ENCODE peak calls at places on chromosomes 7 and 10, in five cellular contexts. One of them, this sample, is unnamed.

GRCh38 chr7:81503321-81503720 is 266.5 kb downstream of the HGF start:
- DNase-seq in neuronal stem cell: no peak
- DNase-seq in trophoblast cell: no peak
- DNase-seq in IMR-90: no peak
- DNase-seq in H1: no peak
- DNase-seq in this sample: no peak

GRCh38 chr7:149067869-149068268 is 22.6 kb downstream of the ZNF786 start:
- DNase-seq in neuronal stem cell: no peak
- DNase-seq in trophoblast cell: no peak
- DNase-seq in IMR-90: no peak
- DNase-seq in H1: no peak
- DNase-seq in this sample: no peak

GRCh38 chr7:91824201-91824600 is 56.3 kb downstream of the MTERF1 start:
- DNase-seq in neuronal stem cell: no peak
- DNase-seq in trophoblast cell: no peak
- DNase-seq in IMR-90: no peak
- DNase-seq in H1: no peak
- DNase-seq in this sample: no peak

GRCh38 chr7:132782777-132783633 is 206.7 kb upstream of the PLXNA4 start:
- DNase-seq in neuronal stem cell: no peak
- DNase-seq in trophoblast cell: no peak
- DNase-seq in IMR-90: peak
- DNase-seq in H1: no peak
- DNase-seq in this sample: peak

GRCh38 chr10:22615819-22616499 is 98.4 kb downstream of the PIP4K2A start:
- DNase-seq in neuronal stem cell: no peak
- DNase-seq in trophoblast cell: peak
- DNase-seq in IMR-90: no peak
- DNase-seq in H1: no peak
- DNase-seq in this sample: peak

GRCh38 chr10:112115781-112116385 is 67.7 kb downstream of the GPAM start:
- DNase-seq in neuronal stem cell: peak
- DNase-seq in trophoblast cell: peak
- DNase-seq in IMR-90: peak
- DNase-seq in H1: peak
- DNase-seq in this sample: peak

GRCh38 chr7:82429408-82429807 is 14.2 kb downstream of the CACNA2D1 start:
- DNase-seq in neuronal stem cell: no peak
- DNase-seq in trophoblast cell: no peak
- DNase-seq in IMR-90: no peak
- DNase-seq in H1: no peak
- DNase-seq in this sample: peak

GRCh38 chr7:132817844-132818427 is 241.7 kb upstream of the PLXNA4 start:
- DNase-seq in neuronal stem cell: no peak
- DNase-seq in trophoblast cell: no peak
- DNase-seq in IMR-90: peak
- DNase-seq in H1: no peak
- DNase-seq in this sample: peak

GRCh38 chr7:157875230-157876179 is 538.7 kb downstream of the DNAJB6 start:
- DNase-seq in neuronal stem cell: peak
- DNase-seq in trophoblast cell: no peak
- DNase-seq in IMR-90: no peak
- DNase-seq in H1: peak
- DNase-seq in this sample: no peak

GRCh38 chr7:135964791-135965190 is 12.4 kb downstream of the MTPN start:
- DNase-seq in neuronal stem cell: no peak
- DNase-seq in trophoblast cell: no peak
- DNase-seq in IMR-90: no peak
- DNase-seq in H1: no peak
- DNase-seq in this sample: no peak

GRCh38 chr10:11824825-11825224 is 1.7 kb downstream of the PROSER2 start:
- DNase-seq in neuronal stem cell: no peak
- DNase-seq in trophoblast cell: no peak
- DNase-seq in IMR-90: no peak
- DNase-seq in H1: no peak
- DNase-seq in this sample: no peak
- H3K4me3 ChIP-seq in neuronal stem cell: no peak
- H3K4me3 ChIP-seq in trophoblast cell: no peak
- H3K4me3 ChIP-seq in IMR-90: no peak
- H3K4me3 ChIP-seq in H1: no peak
- H3K4me3 ChIP-seq in this sample: no peak

GRCh38 chr7:3892686-3893085 is 591.6 kb downstream of the SDK1 start:
- DNase-seq in neuronal stem cell: no peak
- DNase-seq in trophoblast cell: peak
- DNase-seq in IMR-90: no peak
- DNase-seq in H1: no peak
- DNase-seq in this sample: no peak
- H4K91ac ChIP-seq in neuronal stem cell: no peak
- H4K91ac ChIP-seq in trophoblast cell: no peak
- H4K91ac ChIP-seq in IMR-90: no peak
- H4K91ac ChIP-seq in H1: no peak
- H4K91ac ChIP-seq in this sample: no peak

GRCh38 chr7:151704284-151704968 is 172.5 kb downstream of the PRKAG2 start:
- DNase-seq in neuronal stem cell: no peak
- DNase-seq in trophoblast cell: peak
- DNase-seq in IMR-90: no peak
- DNase-seq in H1: no peak
- DNase-seq in this sample: no peak

GRCh38 chr7:151702961-151703360 is 174.0 kb downstream of the PRKAG2 start:
- DNase-seq in neuronal stem cell: no peak
- DNase-seq in trophoblast cell: peak
- DNase-seq in IMR-90: no peak
- DNase-seq in H1: no peak
- DNase-seq in this sample: no peak

GRCh38 chr7:151706568-151707469 is 170.1 kb downstream of the PRKAG2 start:
- DNase-seq in neuronal stem cell: no peak
- DNase-seq in trophoblast cell: peak
- DNase-seq in IMR-90: peak
- DNase-seq in H1: no peak
- DNase-seq in this sample: no peak

GRCh38 chr7:151705744-151706567 is 171.0 kb downstream of the PRKAG2 start:
- DNase-seq in neuronal stem cell: no peak
- DNase-seq in trophoblast cell: peak
- DNase-seq in IMR-90: peak
- DNase-seq in H1: peak
- DNase-seq in this sample: peak

GRCh38 chr7:151704969-151705743 is 171.8 kb downstream of the PRKAG2 start:
- DNase-seq in neuronal stem cell: peak
- DNase-seq in trophoblast cell: no peak
- DNase-seq in IMR-90: no peak
- DNase-seq in H1: no peak
- DNase-seq in this sample: no peak
- H3K4me3 ChIP-seq in neuronal stem cell: no peak
- H3K4me3 ChIP-seq in trophoblast cell: no peak
- H3K4me3 ChIP-seq in IMR-90: no peak
- H3K4me3 ChIP-seq in H1: no peak
- H3K4me3 ChIP-seq in this sample: no peak

GRCh38 chr10:125407000-125407502 is 246.7 kb upstream of the CTBP2 start:
- DNase-seq in neuronal stem cell: no peak
- DNase-seq in trophoblast cell: peak
- DNase-seq in IMR-90: peak
- DNase-seq in H1: no peak
- DNase-seq in this sample: no peak
- H4K91ac ChIP-seq in neuronal stem cell: no peak
- H4K91ac ChIP-seq in trophoblast cell: no peak
- H4K91ac ChIP-seq in IMR-90: no peak
- H4K91ac ChIP-seq in H1: no peak
- H4K91ac ChIP-seq in this sample: no peak

DNA sequence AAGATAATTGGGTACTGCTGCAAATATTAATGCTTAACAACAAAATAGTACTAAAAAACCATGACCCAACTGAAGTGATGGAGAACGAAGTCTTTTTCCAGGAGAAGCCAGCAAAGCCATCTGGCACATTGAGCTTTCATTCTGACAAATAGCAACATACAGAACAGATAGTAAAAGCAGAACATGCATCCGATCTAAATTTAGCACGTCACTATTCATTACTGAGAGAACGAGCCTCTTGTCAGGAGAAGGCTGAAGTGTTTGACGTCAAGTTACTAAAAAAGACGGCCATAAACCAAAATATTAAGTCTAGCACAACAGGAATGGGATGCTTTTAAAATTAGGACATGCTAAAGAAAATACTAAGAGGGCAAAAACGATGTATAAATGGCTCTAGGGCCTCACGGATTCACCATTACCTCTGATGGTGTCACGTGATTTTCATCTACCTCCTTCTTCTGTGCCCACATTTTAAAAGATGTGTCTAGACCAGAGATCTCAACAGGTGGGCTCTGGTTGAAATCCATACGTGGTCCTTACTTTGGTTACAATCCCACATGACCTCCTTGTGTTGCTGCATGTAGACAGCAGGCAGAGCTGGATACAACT is 52.3 kb downstream of the CTBP2 start:
- DNase-seq in neuronal stem cell: no peak
- DNase-seq in trophoblast cell: no peak
- DNase-seq in IMR-90: no peak
- DNase-seq in H1: no peak
- DNase-seq in this sample: no peak
- H3K4me3 ChIP-seq in neuronal stem cell: no peak
- H3K4me3 ChIP-seq in trophoblast cell: no peak
- H3K4me3 ChIP-seq in IMR-90: no peak
- H3K4me3 ChIP-seq in H1: no peak
- H3K4me3 ChIP-seq in this sample: no peak

DNA sequence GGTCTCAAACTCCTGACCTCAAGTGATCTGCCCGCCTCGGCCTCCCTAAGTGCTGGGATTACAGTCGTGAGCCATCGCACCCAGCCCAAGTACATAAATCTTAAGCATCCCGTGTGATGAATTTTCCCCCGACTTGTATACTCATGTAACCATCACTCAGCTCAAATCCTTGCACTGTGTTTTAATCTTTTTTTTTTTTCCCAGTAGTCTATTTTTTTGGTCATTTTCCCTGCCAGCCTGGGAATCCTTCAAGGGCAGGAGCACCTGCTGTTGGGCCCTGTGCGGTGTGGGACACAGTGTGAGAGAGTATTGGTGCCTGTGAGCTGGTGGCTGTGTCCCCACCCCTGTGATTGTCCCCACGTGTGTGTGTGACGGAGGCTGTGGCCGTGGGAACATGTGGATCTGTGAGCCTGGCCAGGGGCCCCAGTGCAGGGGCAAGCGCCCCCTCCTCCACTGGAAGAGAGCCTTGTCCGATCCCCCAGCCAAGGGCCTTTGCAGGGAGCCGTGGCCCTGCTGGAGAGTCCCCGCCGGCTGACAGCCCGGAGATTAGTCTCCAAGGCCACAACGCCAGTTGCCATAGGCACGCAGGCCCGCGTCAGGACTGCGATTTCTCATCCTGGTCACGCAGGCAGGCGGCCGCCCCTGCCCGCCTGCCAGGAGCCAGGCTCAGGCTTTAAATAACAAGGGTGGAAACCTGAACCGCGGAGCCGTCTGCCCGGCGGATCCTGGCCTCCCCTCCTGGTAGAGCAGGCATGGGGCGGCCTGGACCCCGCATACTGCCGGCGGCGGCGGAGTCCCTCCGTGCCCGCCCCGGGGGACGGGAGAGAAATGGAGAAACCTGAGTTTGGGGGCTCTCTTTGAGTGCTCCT is 26.5 kb downstream of the GTF2IRD1 start:
- DNase-seq in neuronal stem cell: peak
- DNase-seq in trophoblast cell: peak
- DNase-seq in IMR-90: peak
- DNase-seq in H1: peak
- DNase-seq in this sample: peak
- H4K91ac ChIP-seq in neuronal stem cell: no peak
- H4K91ac ChIP-seq in trophoblast cell: peak
- H4K91ac ChIP-seq in IMR-90: peak
- H4K91ac ChIP-seq in H1: no peak
- H4K91ac ChIP-seq in this sample: peak

GRCh38 chr7:101114492-101114891 is 12.4 kb upstream of the SERPINE1 start:
- DNase-seq in neuronal stem cell: no peak
- DNase-seq in trophoblast cell: no peak
- DNase-seq in IMR-90: no peak
- DNase-seq in H1: no peak
- DNase-seq in this sample: no peak
- H3K4me3 ChIP-seq in neuronal stem cell: no peak
- H3K4me3 ChIP-seq in trophoblast cell: no peak
- H3K4me3 ChIP-seq in IMR-90: no peak
- H3K4me3 ChIP-seq in H1: no peak
- H3K4me3 ChIP-seq in this sample: no peak

GRCh38 chr7:76358053-76358477 is 726 bp downstream of the YWHAG start:
- DNase-seq in neuronal stem cell: peak
- DNase-seq in trophoblast cell: no peak
- DNase-seq in IMR-90: peak
- DNase-seq in H1: no peak
- DNase-seq in this sample: peak
- H4K91ac ChIP-seq in neuronal stem cell: no peak
- H4K91ac ChIP-seq in trophoblast cell: peak
- H4K91ac ChIP-seq in IMR-90: peak
- H4K91ac ChIP-seq in H1: no peak
- H4K91ac ChIP-seq in this sample: peak

GRCh38 chr7:154861589-154861988 is 141.3 kb downstream of the PAXIP1 start:
- DNase-seq in neuronal stem cell: no peak
- DNase-seq in trophoblast cell: no peak
- DNase-seq in IMR-90: no peak
- DNase-seq in H1: no peak
- DNase-seq in this sample: no peak
- H3K4me3 ChIP-seq in neuronal stem cell: no peak
- H3K4me3 ChIP-seq in trophoblast cell: no peak
- H3K4me3 ChIP-seq in IMR-90: no peak
- H3K4me3 ChIP-seq in H1: no peak
- H3K4me3 ChIP-seq in this sample: no peak